ENCODE peak calls at places on chromosomes 7 and 10, in four cellular contexts. One of them, this sample, is unnamed.

GRCh38 chr7:133065301-133065700 is 16.6 kb downstream of the CHCHD3 start:
- DNase-seq in dorsolateral prefrontal cortex: no peak
- DNase-seq in activated CD8-positive, alpha-beta memory T cell treated with anti-CD3 and anti-CD28 coated beads, Interleukin-2, amount 50 U/mL, for 4 hours: no peak
- DNase-seq in naive thymus-derived CD8-positive, alpha-beta T cell: no peak
- DNase-seq in this sample: no peak

GRCh38 chr10:72258617-72259016 is 15.1 kb upstream of the DDIT4 start:
- DNase-seq in dorsolateral prefrontal cortex: no peak
- DNase-seq in activated CD8-positive, alpha-beta memory T cell treated with anti-CD3 and anti-CD28 coated beads, Interleukin-2, amount 50 U/mL, for 4 hours: no peak
- DNase-seq in naive thymus-derived CD8-positive, alpha-beta T cell: no peak
- DNase-seq in this sample: no peak

GRCh38 chr10:80186364-80187012 is 18.8 kb downstream of the ANXA11 start:
- DNase-seq in activated CD8-positive, alpha-beta memory T cell treated with anti-CD3 and anti-CD28 coated beads, Interleukin-2, amount 50 U/mL, for 4 hours: no peak
- DNase-seq in naive thymus-derived CD8-positive, alpha-beta T cell: peak
- DNase-seq in dorsolateral prefrontal cortex: no peak
- DNase-seq in this sample: no peak

GRCh38 chr7:28984631-28985030 is 26.5 kb upstream of the TRIL start:
- DNase-seq in dorsolateral prefrontal cortex: no peak
- DNase-seq in activated CD8-positive, alpha-beta memory T cell treated with anti-CD3 and anti-CD28 coated beads, Interleukin-2, amount 50 U/mL, for 4 hours: no peak
- DNase-seq in naive thymus-derived CD8-positive, alpha-beta T cell: no peak
- DNase-seq in this sample: peak

GRCh38 chr10:31644931-31645633 is 283.5 kb downstream of the ARHGAP12 start:
- DNase-seq in activated CD8-positive, alpha-beta memory T cell treated with anti-CD3 and anti-CD28 coated beads, Interleukin-2, amount 50 U/mL, for 4 hours: no peak
- DNase-seq in naive thymus-derived CD8-positive, alpha-beta T cell: no peak
- DNase-seq in dorsolateral prefrontal cortex: no peak
- DNase-seq in this sample: no peak

GRCh38 chr10:106424076-106424475 is 740.4 kb downstream of the SORCS1 start:
- DNase-seq in activated CD8-positive, alpha-beta memory T cell treated with anti-CD3 and anti-CD28 coated beads, Interleukin-2, amount 50 U/mL, for 4 hours: no peak
- DNase-seq in naive thymus-derived CD8-positive, alpha-beta T cell: no peak
- DNase-seq in dorsolateral prefrontal cortex: no peak
- DNase-seq in this sample: no peak

GRCh38 chr10:77467422-77467963 is 170.1 kb downstream of the KCNMA1 start:
- DNase-seq in naive thymus-derived CD8-positive, alpha-beta T cell: no peak
- DNase-seq in dorsolateral prefrontal cortex: no peak
- DNase-seq in activated CD8-positive, alpha-beta memory T cell treated with anti-CD3 and anti-CD28 coated beads, Interleukin-2, amount 50 U/mL, for 4 hours: no peak
- DNase-seq in this sample: no peak

GRCh38 chr7:95004618-95005282 is 97.4 kb downstream of the PPP1R9A start:
- DNase-seq in naive thymus-derived CD8-positive, alpha-beta T cell: no peak
- DNase-seq in activated CD8-positive, alpha-beta memory T cell treated with anti-CD3 and anti-CD28 coated beads, Interleukin-2, amount 50 U/mL, for 4 hours: no peak
- DNase-seq in dorsolateral prefrontal cortex: no peak
- DNase-seq in this sample: no peak

GRCh38 chr7:155962191-155962967 is 150.1 kb upstream of the SHH start:
- DNase-seq in dorsolateral prefrontal cortex: no peak
- DNase-seq in naive thymus-derived CD8-positive, alpha-beta T cell: no peak
- DNase-seq in activated CD8-positive, alpha-beta memory T cell treated with anti-CD3 and anti-CD28 coated beads, Interleukin-2, amount 50 U/mL, for 4 hours: no peak
- DNase-seq in this sample: no peak

GRCh38 chr10:122098924-122099323 is 110.0 kb downstream of the TACC2 start:
- DNase-seq in activated CD8-positive, alpha-beta memory T cell treated with anti-CD3 and anti-CD28 coated beads, Interleukin-2, amount 50 U/mL, for 4 hours: no peak
- DNase-seq in naive thymus-derived CD8-positive, alpha-beta T cell: no peak
- DNase-seq in dorsolateral prefrontal cortex: no peak
- DNase-seq in this sample: no peak

GRCh38 chr10:47306429-47307210 is 6.6 kb downstream of the GDF10 start:
- DNase-seq in activated CD8-positive, alpha-beta memory T cell treated with anti-CD3 and anti-CD28 coated beads, Interleukin-2, amount 50 U/mL, for 4 hours: no peak
- DNase-seq in naive thymus-derived CD8-positive, alpha-beta T cell: no peak
- DNase-seq in dorsolateral prefrontal cortex: no peak
- DNase-seq in this sample: no peak

GRCh38 chr10:111323567-111323966 is 246.7 kb downstream of the ADRA2A start:
- DNase-seq in activated CD8-positive, alpha-beta memory T cell treated with anti-CD3 and anti-CD28 coated beads, Interleukin-2, amount 50 U/mL, for 4 hours: no peak
- DNase-seq in naive thymus-derived CD8-positive, alpha-beta T cell: no peak
- DNase-seq in dorsolateral prefrontal cortex: no peak
- DNase-seq in this sample: no peak

GRCh38 chr7:84949501-84949900 is 237.4 kb downstream of the SEMA3D start:
- DNase-seq in naive thymus-derived CD8-positive, alpha-beta T cell: no peak
- DNase-seq in activated CD8-positive, alpha-beta memory T cell treated with anti-CD3 and anti-CD28 coated beads, Interleukin-2, amount 50 U/mL, for 4 hours: no peak
- DNase-seq in dorsolateral prefrontal cortex: no peak
- DNase-seq in this sample: no peak

GRCh38 chr7:98051118-98051744 is 55.4 kb upstream of the LMTK2 start:
- DNase-seq in naive thymus-derived CD8-positive, alpha-beta T cell: peak
- DNase-seq in dorsolateral prefrontal cortex: no peak
- DNase-seq in activated CD8-positive, alpha-beta memory T cell treated with anti-CD3 and anti-CD28 coated beads, Interleukin-2, amount 50 U/mL, for 4 hours: peak
- DNase-seq in this sample: peak

GRCh38 chr10:126904807-126905686 is at the start of gene DOCK1:
- DNase-seq in activated CD8-positive, alpha-beta memory T cell treated with anti-CD3 and anti-CD28 coated beads, Interleukin-2, amount 50 U/mL, for 4 hours: no peak
- DNase-seq in naive thymus-derived CD8-positive, alpha-beta T cell: no peak
- DNase-seq in dorsolateral prefrontal cortex: no peak
- DNase-seq in this sample: peak

GRCh38 chr10:58741673-58742072 is 229.0 kb downstream of the BICC1 start:
- DNase-seq in activated CD8-positive, alpha-beta memory T cell treated with anti-CD3 and anti-CD28 coated beads, Interleukin-2, amount 50 U/mL, for 4 hours: no peak
- DNase-seq in naive thymus-derived CD8-positive, alpha-beta T cell: no peak
- DNase-seq in dorsolateral prefrontal cortex: no peak
- DNase-seq in this sample: no peak

GRCh38 chr10:52019656-52020055 is 294.4 kb upstream of the DKK1 start:
- DNase-seq in dorsolateral prefrontal cortex: no peak
- DNase-seq in activated CD8-positive, alpha-beta memory T cell treated with anti-CD3 and anti-CD28 coated beads, Interleukin-2, amount 50 U/mL, for 4 hours: no peak
- DNase-seq in naive thymus-derived CD8-positive, alpha-beta T cell: no peak
- DNase-seq in this sample: no peak

GRCh38 chr7:28815369-28815927 is 142.7 kb downstream of the TRIL start:
- DNase-seq in activated CD8-positive, alpha-beta memory T cell treated with anti-CD3 and anti-CD28 coated beads, Interleukin-2, amount 50 U/mL, for 4 hours: no peak
- DNase-seq in dorsolateral prefrontal cortex: no peak
- DNase-seq in naive thymus-derived CD8-positive, alpha-beta T cell: no peak
- DNase-seq in this sample: no peak

GRCh38 chr7:95922191-95922590 is 149.8 kb downstream of the DYNC1I1 start:
- DNase-seq in dorsolateral prefrontal cortex: no peak
- DNase-seq in activated CD8-positive, alpha-beta memory T cell treated with anti-CD3 and anti-CD28 coated beads, Interleukin-2, amount 50 U/mL, for 4 hours: no peak
- DNase-seq in naive thymus-derived CD8-positive, alpha-beta T cell: no peak
- DNase-seq in this sample: no peak

GRCh38 chr7:143003393-143004051 is 23.4 kb downstream of the OR9A2 start:
- DNase-seq in activated CD8-positive, alpha-beta memory T cell treated with anti-CD3 and anti-CD28 coated beads, Interleukin-2, amount 50 U/mL, for 4 hours: no peak
- DNase-seq in naive thymus-derived CD8-positive, alpha-beta T cell: peak
- DNase-seq in dorsolateral prefrontal cortex: no peak
- DNase-seq in this sample: no peak

GRCh38 chr7:140284062-140284461 is 107.3 kb upstream of the KDM7A start:
- DNase-seq in naive thymus-derived CD8-positive, alpha-beta T cell: no peak
- DNase-seq in activated CD8-positive, alpha-beta memory T cell treated with anti-CD3 and anti-CD28 coated beads, Interleukin-2, amount 50 U/mL, for 4 hours: no peak
- DNase-seq in dorsolateral prefrontal cortex: no peak
- DNase-seq in this sample: no peak

GRCh38 chr7:95601324-95601723 is 5.0 kb upstream of the PDK4 start:
- DNase-seq in naive thymus-derived CD8-positive, alpha-beta T cell: no peak
- DNase-seq in dorsolateral prefrontal cortex: no peak
- DNase-seq in activated CD8-positive, alpha-beta memory T cell treated with anti-CD3 and anti-CD28 coated beads, Interleukin-2, amount 50 U/mL, for 4 hours: no peak
- DNase-seq in this sample: no peak

GRCh38 chr7:140674356-140674800 is 1.6 kb downstream of the ADCK2 start:
- DNase-seq in dorsolateral prefrontal cortex: peak
- DNase-seq in naive thymus-derived CD8-positive, alpha-beta T cell: no peak
- DNase-seq in activated CD8-positive, alpha-beta memory T cell treated with anti-CD3 and anti-CD28 coated beads, Interleukin-2, amount 50 U/mL, for 4 hours: no peak
- DNase-seq in this sample: no peak

GRCh38 chr10:63887026-63887589 is 365.9 kb downstream of the REEP3 start:
- DNase-seq in activated CD8-positive, alpha-beta memory T cell treated with anti-CD3 and anti-CD28 coated beads, Interleukin-2, amount 50 U/mL, for 4 hours: no peak
- DNase-seq in dorsolateral prefrontal cortex: no peak
- DNase-seq in naive thymus-derived CD8-positive, alpha-beta T cell: no peak
- DNase-seq in this sample: no peak

GRCh38 chr7:129783097-129783919 is 169.5 kb downstream of the UBE2H start:
- DNase-seq in activated CD8-positive, alpha-beta memory T cell treated with anti-CD3 and anti-CD28 coated beads, Interleukin-2, amount 50 U/mL, for 4 hours: no peak
- DNase-seq in dorsolateral prefrontal cortex: no peak
- DNase-seq in naive thymus-derived CD8-positive, alpha-beta T cell: peak
- DNase-seq in this sample: no peak

GRCh38 chr10:10294801-10295515 is 722.7 kb upstream of the CELF2 start:
- DNase-seq in activated CD8-positive, alpha-beta memory T cell treated with anti-CD3 and anti-CD28 coated beads, Interleukin-2, amount 50 U/mL, for 4 hours: no peak
- DNase-seq in naive thymus-derived CD8-positive, alpha-beta T cell: no peak
- DNase-seq in dorsolateral prefrontal cortex: peak
- DNase-seq in this sample: peak